ENCODE peak calls at places on chromosome 6, in five cellular contexts. U is endothelial cell of umbilical vein, F is A549, E is K562, Q is HepG2. Z is an unnamed sample.

GRCh38 chr6:2839195-2839981 is 2.3 kb downstream of the SERPINB1 start:
- DNase-seq in U (peak), F (peak), E (no peak), Q (peak), Z (peak)

GRCh38 chr6:106300020-106300772 is 25.4 kb downstream of the ATG5 start:
- DNase-seq in U (no peak), F (no peak), E (no peak), Q (peak), Z (no peak)

GRCh38 chr6:79137671-79138070 is 59.6 kb upstream of the PHIP start:
- DNase-seq in U (no peak), F (no peak), E (no peak), Q (no peak), Z (no peak)

GRCh38 chr6:26199773-26200728 is 112.8 kb downstream of the HFE start:
- DNase-seq in U (no peak), F (no peak), E (no peak), Q (no peak), Z (peak)

GRCh38 chr6:124536792-124537191 is 425.4 kb upstream of the RNF217 start:
- DNase-seq in U (no peak), F (peak), E (no peak), Q (no peak), Z (no peak)

GRCh38 chr6:117817499-117817898 is 89.6 kb upstream of the SLC35F1 start:
- DNase-seq in U (no peak), F (no peak), E (no peak), Q (no peak), Z (no peak)

GRCh38 chr6:87794922-87795885 is 93.2 kb upstream of the AKIRIN2 start:
- DNase-seq in U (no peak), F (peak), E (no peak), Q (no peak), Z (no peak)

GRCh38 chr6:126446187-126446696 is 106.3 kb downstream of the CENPW start:
- DNase-seq in U (no peak), F (no peak), E (no peak), Q (no peak), Z (no peak)

GRCh38 chr6:165718486-165718885 is 55.4 kb upstream of the PDE10A start:
- DNase-seq in U (peak), F (no peak), E (no peak), Q (no peak), Z (no peak)

GRCh38 chr6:36979343-36979742 is 6.7 kb downstream of the MTCH1 start:
- DNase-seq in U (peak), F (peak), E (peak), Q (no peak), Z (no peak)

GRCh38 chr6:45678063-45678620 is 300.4 kb upstream of the SUPT3H start:
- DNase-seq in U (peak), F (no peak), E (no peak), Q (no peak), Z (no peak)

GRCh38 chr6:45676376-45676775 is 298.6 kb upstream of the SUPT3H start:
- DNase-seq in U (no peak), F (no peak), E (no peak), Q (no peak), Z (peak)

GRCh38 chr6:45675634-45676033 is 297.9 kb upstream of the SUPT3H start:
- DNase-seq in U (no peak), F (no peak), E (no peak), Q (no peak), Z (no peak)

GRCh38 chr6:45679163-45679562 is 301.4 kb upstream of the SUPT3H start:
- DNase-seq in U (no peak), F (no peak), E (no peak), Q (no peak), Z (no peak)

GRCh38 chr6:45677381-45677992 is 299.8 kb upstream of the SUPT3H start:
- DNase-seq in U (peak), F (no peak), E (no peak), Q (no peak), Z (peak)
- TF ChIP-seq MAX in U (no peak), F (no peak), E (no peak), Q (no peak), Z (peak)

GRCh38 chr6:29628419-29629281 is 4.3 kb downstream of the GABBR1 start:
- DNase-seq in U (peak), F (peak), E (peak), Q (peak), Z (peak)

GRCh38 chr6:29629571-29629970 is 3.4 kb downstream of the GABBR1 start:
- DNase-seq in U (no peak), F (no peak), E (no peak), Q (no peak), Z (no peak)

GRCh38 chr6:29625337-29625930 is 7.5 kb downstream of the GABBR1 start:
- DNase-seq in U (no peak), F (no peak), E (peak), Q (no peak), Z (no peak)

GRCh38 chr6:29626948-29627761 is 5.8 kb downstream of the GABBR1 start:
- DNase-seq in U (no peak), F (no peak), E (no peak), Q (no peak), Z (no peak)

DNA sequence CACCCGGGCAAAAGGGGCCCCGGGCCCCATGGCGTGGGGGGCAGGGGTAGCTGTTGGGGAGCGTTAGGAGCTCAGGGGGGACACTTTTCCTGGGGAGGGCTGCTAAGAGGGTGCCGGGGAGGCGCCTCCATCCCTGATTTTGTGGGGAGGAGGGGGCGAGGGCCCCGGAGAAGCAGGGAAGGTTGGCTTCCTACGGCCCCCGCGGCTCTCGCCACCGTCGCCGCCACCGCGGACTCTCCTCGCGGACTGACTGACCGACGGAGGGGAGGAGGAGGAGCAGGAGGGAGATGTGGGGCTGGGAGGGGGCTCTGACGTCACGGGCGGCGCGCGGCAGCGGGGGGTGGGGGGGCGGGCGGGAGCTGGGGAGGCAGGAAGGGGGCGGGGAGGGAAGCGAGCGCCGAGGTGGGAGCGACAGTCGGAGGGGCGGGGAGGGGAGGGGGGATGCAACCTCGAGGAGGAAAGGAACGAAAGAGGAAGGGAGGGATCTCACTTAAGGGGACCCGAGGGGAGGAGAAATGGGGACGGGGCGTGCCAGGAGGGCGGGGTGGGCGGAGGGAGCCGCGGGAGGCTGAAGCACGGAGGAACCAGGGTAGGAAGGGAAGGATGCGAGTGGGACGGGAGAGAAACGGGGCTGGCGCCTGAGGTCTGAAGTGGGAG is 5.1 kb downstream of the GABBR1 start:
- DNase-seq in U (peak), F (peak), E (peak), Q (no peak), Z (peak)
- TF ChIP-seq POLR2A in U (peak), F (no peak), E (peak), Q (no peak), Z (no peak)

DNA sequence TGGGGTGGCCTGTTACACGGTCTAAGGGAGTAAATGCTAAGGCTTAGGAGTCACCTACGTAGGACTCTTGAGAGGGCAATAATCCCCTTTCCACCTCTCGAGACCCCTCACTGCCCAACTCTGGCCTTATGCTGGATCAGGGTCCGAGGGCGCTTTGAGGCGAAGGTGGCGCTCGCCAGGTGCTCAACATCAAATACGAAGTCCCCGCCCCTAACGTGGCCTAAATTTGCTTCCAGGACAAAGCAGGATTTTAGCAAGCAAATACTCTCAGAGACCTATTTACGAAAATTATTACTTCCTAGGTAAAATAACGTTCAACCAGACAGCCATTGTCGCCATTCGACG is 420 bp upstream of the TRIM26 start:
- DNase-seq in U (no peak), F (no peak), E (no peak), Q (no peak), Z (no peak)
- TF ChIP-seq MAX in U (no peak), F (no peak), E (no peak), Q (no peak), Z (no peak)

GRCh38 chr6:142301421-142302391 is at the start of gene ADGRG6:
- DNase-seq in U (peak), F (peak), E (peak), Q (peak), Z (no peak)
- TF ChIP-seq POLR2A in U (peak), F (peak), E (no peak), Q (peak), Z (no peak)